ENCODE peak calls at places on chromosomes 5 and 9, in six cellular contexts. R is brain microvascular endothelial cell, P is pancreas, I is GM23248, W is upper lobe of left lung, J is body of pancreas. V is an unnamed sample. For H3K27me3, the result is how much of the 10 kb centered on the place peaks cover.

GRCh38 chr5:96702503-96703383 is 40.6 kb downstream of the CAST start:
- DNase-seq in W (peak), P (peak), I (peak), R (peak), J (peak), V (peak)

GRCh38 chr9:89993678-89994630 is 389.1 kb downstream of the GADD45G start:
- DNase-seq in W (no peak), I (peak), R (peak), J (peak), P (no peak), V (peak)

GRCh38 chr5:145978672-145979071 is 42.3 kb downstream of the SH3RF2 start:
- DNase-seq in W (no peak), P (no peak), R (no peak), I (no peak), J (peak), V (peak)

GRCh38 chr5:39073759-39074008 is 515 bp downstream of the RICTOR start:
- DNase-seq in R (no peak), W (no peak), P (peak), J (no peak), I (no peak), V (no peak)

GRCh38 chr5:143402464-143403356 is 776 bp downstream of the NR3C1 start:
- DNase-seq in I (peak), R (peak), P (peak), W (peak), J (peak), V (peak)

GRCh38 chr9:15642369-15642962 is 89.6 kb downstream of the CCDC171 start:
- DNase-seq in R (peak), I (peak), J (no peak), W (no peak), P (no peak), V (no peak)

GRCh38 chr5:43631182-43631910 is 28.4 kb downstream of the NNT start:
- DNase-seq in R (peak), W (no peak), I (peak), P (peak), J (peak), V (peak)

GRCh38 chr9:132207839-132208615 is 46.2 kb downstream of the NTNG2 start:
- DNase-seq in J (no peak), P (no peak), W (no peak), I (no peak), R (no peak), V (no peak)

GRCh38 chr5:129174447-129174846 is 79.9 kb downstream of the ISOC1 start:
- DNase-seq in R (no peak), P (no peak), W (no peak), I (no peak), J (no peak), V (no peak)

GRCh38 chr9:85969727-85970126 is 28.8 kb downstream of the NAA35 start:
- DNase-seq in I (no peak), W (no peak), J (no peak), R (no peak), P (no peak), V (no peak)

GRCh38 chr5:135309391-135310327 is 89.4 kb downstream of the MACROH2A1 start:
- DNase-seq in P (no peak), J (no peak), W (no peak), R (no peak), I (peak), V (no peak)

GRCh38 chr5:147892696-147893296 is 13.5 kb downstream of the C5orf46 start:
- DNase-seq in P (no peak), I (no peak), J (peak), R (no peak), W (no peak), V (peak)

GRCh38 chr5:93790401-93790800 is 49.0 kb upstream of the POU5F2 start:
- DNase-seq in P (no peak), W (no peak), I (peak), J (no peak), R (peak), V (no peak)

GRCh38 chr9:82781965-82782392 is 281.0 kb downstream of the RASEF start:
- DNase-seq in W (no peak), P (no peak), I (no peak), R (no peak), J (no peak), V (no peak)

GRCh38 chr9:21682981-21683380 is 119.5 kb upstream of the MTAP start:
- DNase-seq in I (peak), R (no peak), J (no peak), P (no peak), W (no peak), V (no peak)

GRCh38 chr9:137143459-137143858 is 4.5 kb downstream of the GRIN1 start:
- DNase-seq in W (no peak), J (no peak), I (no peak), R (no peak), P (no peak), V (no peak)

GRCh38 chr5:172931001-172931536 is 28.2 kb upstream of the RPL26L1 start:
- DNase-seq in W (no peak), J (no peak), P (no peak), I (peak), R (peak), V (no peak)

GRCh38 chr5:56440871-56441740 is 208.0 kb upstream of the ANKRD55 start:
- DNase-seq in R (peak), W (no peak), P (no peak), J (no peak), I (peak), V (peak)

GRCh38 chr9:34611251-34611810 is 566 bp downstream of the RPP25L start:
- DNase-seq in W (no peak), P (no peak), J (no peak), I (peak), R (no peak), V (no peak)

GRCh38 chr5:141637693-141638419 is 1.1 kb downstream of the RELL2 start:
- DNase-seq in W (peak), P (peak), R (peak), I (peak), J (peak), V (peak)

GRCh38 chr5:107855171-107855570 is 184.4 kb upstream of the EFNA5 start:
- DNase-seq in R (no peak), I (peak), J (no peak), W (no peak), P (no peak), V (no peak)

GRCh38 chr9:75265525-75265972 is 177.2 kb downstream of the OSTF1 start:
- DNase-seq in W (no peak), I (peak), P (no peak), J (peak), R (peak), V (peak)

GRCh38 chr9:105070176-105070575 is 142.2 kb upstream of the ABCA1 start:
- DNase-seq in P (no peak), I (no peak), R (no peak), J (no peak), W (no peak), V (no peak)

GRCh38 chr9:107131108-107131799 is 151.8 kb upstream of the RAD23B start:
- DNase-seq in W (peak), P (no peak), R (no peak), I (no peak), J (no peak), V (no peak)

GRCh38 chr5:173963107-173963506 is 25.9 kb upstream of the C5orf47 start:
- DNase-seq in W (no peak), J (no peak), R (peak), P (no peak), I (peak), V (no peak)

GRCh38 chr9:93910196-93910595 is 45.0 kb downstream of the BARX1 start:
- DNase-seq in I (no peak), P (peak), J (no peak), R (no peak), W (no peak), V (no peak)
- H3K27me3 ChIP-seq in I (under half), P (under half), J (under half), R (under half), W (under half), V (under half)

GRCh38 chr9:124125590-124126047 is 114.1 kb downstream of the LHX2 start:
- DNase-seq in J (no peak), W (no peak), R (no peak), P (no peak), I (no peak), V (no peak)

GRCh38 chr9:124126571-124127289 is 115.2 kb downstream of the LHX2 start:
- DNase-seq in I (peak), R (peak), W (peak), J (peak), P (peak), V (peak)

GRCh38 chr9:124122813-124123462 is 111.4 kb downstream of the LHX2 start:
- DNase-seq in P (no peak), W (no peak), I (peak), J (no peak), R (no peak), V (no peak)

GRCh38 chr9:124127290-124127646 is 115.7 kb downstream of the LHX2 start:
- DNase-seq in P (no peak), I (no peak), W (no peak), J (no peak), R (no peak), V (no peak)

DNA sequence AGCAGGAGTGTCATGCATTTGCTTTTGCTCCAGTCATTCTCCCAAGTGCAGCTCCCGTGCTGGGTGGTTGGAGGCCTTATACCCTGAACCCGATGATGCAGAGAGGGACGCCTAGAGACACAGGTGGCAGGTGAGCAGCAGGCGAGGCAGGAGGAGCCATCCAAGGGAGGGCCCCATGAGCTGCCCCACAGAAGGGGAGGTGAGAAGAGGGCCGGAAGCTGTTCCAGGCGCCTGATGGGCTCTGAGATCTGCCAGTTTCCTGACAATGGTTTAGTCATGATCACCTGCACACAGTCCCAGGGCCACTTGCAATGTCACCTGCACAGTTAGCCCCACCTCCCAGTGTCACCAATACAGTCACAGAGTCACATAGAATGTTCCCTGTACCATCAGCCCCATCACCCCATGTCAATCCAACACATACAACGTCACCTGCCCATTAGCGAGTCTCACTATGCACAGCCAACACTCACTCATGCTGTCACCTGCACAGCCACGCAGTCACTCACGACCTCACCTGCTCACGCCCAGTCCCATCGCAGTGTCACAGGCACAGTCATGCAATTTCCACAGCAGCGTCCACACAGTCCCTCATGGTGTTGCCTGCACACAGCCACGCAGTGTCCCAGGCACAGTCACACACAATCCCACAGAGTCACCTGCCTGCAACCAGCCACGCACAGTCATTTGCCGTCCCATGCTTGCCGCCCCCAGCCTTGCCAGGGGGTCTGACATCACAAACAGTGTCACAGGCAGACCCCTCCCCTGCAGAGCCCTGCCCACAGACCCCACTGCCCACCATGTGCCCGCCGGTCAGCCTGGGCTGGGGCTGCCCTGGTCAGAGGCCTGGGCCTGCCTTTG is 113.4 kb downstream of the LHX2 start:
- DNase-seq in R (no peak), I (no peak), W (no peak), J (no peak), P (no peak), V (no peak)
- H3K4me3 ChIP-seq in R (no peak), I (no peak), W (no peak), J (no peak), P (no peak), V (no peak)

DNA sequence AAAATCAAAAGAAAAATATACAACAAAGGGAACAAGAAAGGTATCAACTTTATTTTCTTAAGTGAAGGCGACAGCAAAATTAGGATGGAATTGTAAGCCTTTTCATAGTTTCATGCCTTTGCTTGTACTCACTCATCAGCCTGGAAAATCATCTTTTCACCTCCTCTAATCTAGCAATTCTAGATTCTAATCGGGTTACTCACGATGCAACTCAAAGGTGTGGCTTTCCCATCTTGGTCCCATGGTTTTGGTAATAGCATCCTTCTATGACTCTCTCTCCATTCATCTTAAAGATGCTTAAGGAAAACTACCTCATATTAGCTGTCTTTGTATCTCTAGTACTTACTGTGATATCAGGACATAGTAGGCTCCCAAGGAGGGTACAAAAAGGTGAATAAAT is 30.5 kb downstream of the DNAH5 start:
- DNase-seq in I (no peak), J (no peak), P (no peak), R (no peak), W (no peak), V (no peak)
- H3K27me3 ChIP-seq in I (under half), J (under half), P (under half), R (under half), W (under half), V (under half)

GRCh38 chr5:180848878-180849277 is 12.2 kb downstream of the ZFP62 start:
- DNase-seq in P (no peak), R (no peak), W (no peak), I (no peak), J (no peak), V (no peak)

GRCh38 chr5:180847053-180847452 is 14.0 kb downstream of the ZFP62 start:
- DNase-seq in J (no peak), W (no peak), I (no peak), P (no peak), R (no peak), V (no peak)

GRCh38 chr5:180848265-180848664 is 12.8 kb downstream of the ZFP62 start:
- DNase-seq in P (no peak), W (no peak), I (no peak), J (no peak), R (no peak), V (no peak)

GRCh38 chr5:180844858-180845257 is 16.2 kb downstream of the ZFP62 start:
- DNase-seq in I (no peak), W (no peak), R (no peak), P (no peak), J (no peak), V (no peak)

GRCh38 chr5:180844432-180844831 is 16.6 kb downstream of the ZFP62 start:
- DNase-seq in J (no peak), W (no peak), I (no peak), P (no peak), R (no peak), V (no peak)
- H3K4me3 ChIP-seq in J (no peak), W (no peak), I (no peak), P (no peak), R (no peak), V (no peak)

GRCh38 chr5:154612666-154613065 is 134.6 kb upstream of the HAND1 start:
- DNase-seq in R (no peak), W (no peak), J (no peak), I (no peak), P (no peak), V (no peak)
- H3K27me3 ChIP-seq in R (under half), W (under half), J (under half), I (under half), P (under half), V (under half)

GRCh38 chr5:171720086-171720485 is 65.5 kb upstream of the SMIM23 start:
- DNase-seq in W (no peak), P (no peak), I (no peak), R (no peak), J (no peak), V (no peak)

GRCh38 chr5:171721469-171721868 is 64.1 kb upstream of the SMIM23 start:
- DNase-seq in I (no peak), R (no peak), P (no peak), W (no peak), J (no peak), V (no peak)

GRCh38 chr5:171724771-171725609 is 60.6 kb upstream of the SMIM23 start:
- DNase-seq in W (no peak), I (peak), R (no peak), J (no peak), P (no peak), V (no peak)
- H3K4me3 ChIP-seq in W (no peak), I (no peak), R (no peak), J (no peak), P (no peak), V (no peak)

DNA sequence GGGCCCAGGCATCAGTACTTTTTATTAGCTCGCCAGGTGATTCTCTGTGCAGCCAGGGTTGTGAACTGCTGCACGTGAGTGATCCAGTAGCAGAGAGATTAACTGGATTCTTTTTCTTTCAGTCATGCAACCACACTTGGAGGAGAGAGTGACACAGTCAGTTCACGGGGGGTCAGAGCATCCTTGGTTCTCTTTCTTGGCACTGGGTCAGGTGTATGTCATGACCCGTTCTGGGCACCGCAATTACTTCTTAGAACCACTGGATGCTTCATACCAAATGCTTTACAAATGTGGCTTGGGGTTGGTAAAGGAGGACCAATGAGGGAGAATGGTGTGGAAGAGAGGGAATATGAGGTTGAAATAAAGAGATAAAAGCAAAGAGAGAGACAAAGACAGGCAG is 368.7 kb downstream of the MLLT3 start:
- DNase-seq in J (no peak), R (no peak), W (no peak), P (no peak), I (peak), V (no peak)
- H3K27me3 ChIP-seq in J (under half), R (under half), W (under half), P (under half), I (under half), V (under half)

GRCh38 chr9:113345693-113346092 is 3.6 kb upstream of the BSPRY start:
- DNase-seq in P (no peak), I (no peak), R (no peak), W (no peak), J (no peak), V (no peak)
- H3K4me3 ChIP-seq in P (no peak), I (no peak), R (no peak), W (no peak), J (no peak), V (no peak)